ENCODE peak calls at places on chromosome 16, in seven cellular contexts. One of them, this sample, is unnamed.

GRCh38 chr16:12157510-12158093 is 181.1 kb downstream of the SNX29 start:
- DNase-seq in neuronal stem cell: no peak
- DNase-seq in OCI-LY7: no peak
- DNase-seq in mammary epithelial cell: no peak
- DNase-seq in fibroblast of the aortic adventitia: peak
- DNase-seq in left lung: no peak
- DNase-seq in uterus: no peak
- DNase-seq in this sample: no peak

GRCh38 chr16:88636488-88637265 is 1.7 kb upstream of the IL17C start:
- DNase-seq in neuronal stem cell: no peak
- DNase-seq in OCI-LY7: no peak
- DNase-seq in mammary epithelial cell: no peak
- DNase-seq in fibroblast of the aortic adventitia: no peak
- DNase-seq in left lung: no peak
- DNase-seq in uterus: no peak
- DNase-seq in this sample: no peak

GRCh38 chr16:59111280-59111679 is 377.2 kb upstream of the GOT2 start:
- DNase-seq in neuronal stem cell: no peak
- DNase-seq in OCI-LY7: no peak
- DNase-seq in mammary epithelial cell: no peak
- DNase-seq in fibroblast of the aortic adventitia: no peak
- DNase-seq in left lung: no peak
- DNase-seq in uterus: no peak
- DNase-seq in this sample: no peak

GRCh38 chr16:81448154-81449131 is 3.8 kb downstream of the CMIP start:
- DNase-seq in neuronal stem cell: no peak
- DNase-seq in OCI-LY7: no peak
- DNase-seq in mammary epithelial cell: peak
- DNase-seq in fibroblast of the aortic adventitia: no peak
- DNase-seq in left lung: no peak
- DNase-seq in uterus: no peak
- DNase-seq in this sample: peak

GRCh38 chr16:50887500-50887899 is 145.6 kb downstream of the CYLD start:
- DNase-seq in neuronal stem cell: no peak
- DNase-seq in OCI-LY7: no peak
- DNase-seq in mammary epithelial cell: no peak
- DNase-seq in fibroblast of the aortic adventitia: no peak
- DNase-seq in left lung: no peak
- DNase-seq in uterus: no peak
- DNase-seq in this sample: no peak

GRCh38 chr16:57781349-57781740 is 20.9 kb downstream of the KIFC3 start:
- DNase-seq in neuronal stem cell: no peak
- DNase-seq in OCI-LY7: no peak
- DNase-seq in mammary epithelial cell: no peak
- DNase-seq in fibroblast of the aortic adventitia: no peak
- DNase-seq in left lung: peak
- DNase-seq in uterus: no peak
- DNase-seq in this sample: no peak

GRCh38 chr16:27633721-27634120 is 83.8 kb downstream of the KATNIP start:
- DNase-seq in neuronal stem cell: no peak
- DNase-seq in OCI-LY7: no peak
- DNase-seq in mammary epithelial cell: no peak
- DNase-seq in fibroblast of the aortic adventitia: no peak
- DNase-seq in left lung: no peak
- DNase-seq in uterus: no peak
- DNase-seq in this sample: no peak

GRCh38 chr16:81821422-81822128 is 42.5 kb downstream of the PLCG2 start:
- DNase-seq in neuronal stem cell: no peak
- DNase-seq in OCI-LY7: peak
- DNase-seq in mammary epithelial cell: no peak
- DNase-seq in fibroblast of the aortic adventitia: no peak
- DNase-seq in left lung: no peak
- DNase-seq in uterus: no peak
- DNase-seq in this sample: no peak

GRCh38 chr16:89442990-89443726 is 47.2 kb downstream of the ANKRD11 start:
- DNase-seq in neuronal stem cell: no peak
- DNase-seq in OCI-LY7: no peak
- DNase-seq in mammary epithelial cell: peak
- DNase-seq in fibroblast of the aortic adventitia: peak
- DNase-seq in left lung: no peak
- DNase-seq in uterus: peak
- DNase-seq in this sample: peak

GRCh38 chr16:16183562-16183961 is 39.7 kb downstream of the ABCC6 start:
- DNase-seq in neuronal stem cell: no peak
- DNase-seq in OCI-LY7: peak
- DNase-seq in mammary epithelial cell: no peak
- DNase-seq in fibroblast of the aortic adventitia: no peak
- DNase-seq in left lung: no peak
- DNase-seq in uterus: no peak
- DNase-seq in this sample: no peak

DNA sequence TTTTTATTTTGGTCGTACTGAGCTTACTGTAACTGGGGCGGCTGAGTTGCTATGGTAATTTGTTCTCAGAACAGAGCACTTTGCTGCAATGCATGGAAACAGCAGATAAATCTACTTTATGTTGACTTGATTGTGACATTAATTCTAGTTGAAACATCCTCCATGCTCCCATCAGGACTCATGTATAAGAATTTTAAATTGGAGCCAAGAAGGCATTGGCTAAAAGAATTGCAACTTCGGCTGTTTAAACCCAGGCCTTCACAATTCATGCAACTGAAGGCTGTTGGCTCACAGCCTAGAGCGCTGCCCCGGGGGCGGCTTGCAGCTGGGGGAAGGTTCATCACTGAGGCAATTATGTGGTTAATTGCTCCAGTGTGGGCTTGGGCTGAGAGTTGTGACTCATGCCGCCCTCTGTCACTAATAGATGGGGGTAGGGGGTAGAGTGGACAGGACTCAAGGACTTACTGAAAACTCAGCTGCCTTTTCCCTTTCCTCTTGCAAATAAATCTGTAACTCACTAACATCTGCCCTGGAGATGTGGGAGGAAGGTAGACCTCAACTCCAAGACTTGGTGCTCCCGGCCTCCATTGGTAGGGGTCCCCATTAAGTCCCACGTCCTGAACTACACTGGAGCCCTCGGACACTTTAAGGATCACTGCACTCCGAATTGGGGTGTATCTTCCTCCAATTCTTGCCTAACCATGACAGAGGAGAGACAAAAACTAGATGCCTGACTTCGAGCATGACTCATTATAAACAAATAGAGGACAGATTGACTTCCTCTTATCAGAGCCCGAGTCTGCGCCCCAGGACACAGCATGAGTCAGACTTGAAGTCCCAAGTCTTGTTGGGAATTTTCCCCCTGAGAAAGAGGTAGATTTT is 37.5 kb downstream of the ERCC4 start:
- DNase-seq in neuronal stem cell: peak
- DNase-seq in OCI-LY7: no peak
- DNase-seq in mammary epithelial cell: peak
- DNase-seq in fibroblast of the aortic adventitia: peak
- DNase-seq in left lung: peak
- DNase-seq in uterus: peak
- DNase-seq in this sample: peak
- H3K4me3 ChIP-seq in neuronal stem cell: no peak
- H3K4me3 ChIP-seq in OCI-LY7: no peak
- H3K4me3 ChIP-seq in mammary epithelial cell: peak
- H3K4me3 ChIP-seq in fibroblast of the aortic adventitia: peak
- H3K4me3 ChIP-seq in left lung: peak
- H3K4me3 ChIP-seq in uterus: peak
- H3K4me3 ChIP-seq in this sample: no peak

GRCh38 chr16:66581246-66581952 is 2.1 kb downstream of the CMTM2 start:
- DNase-seq in neuronal stem cell: no peak
- DNase-seq in OCI-LY7: no peak
- DNase-seq in mammary epithelial cell: peak
- DNase-seq in fibroblast of the aortic adventitia: peak
- DNase-seq in left lung: no peak
- DNase-seq in uterus: no peak
- DNase-seq in this sample: peak

GRCh38 chr16:66576306-66576705 is 3.0 kb upstream of the CMTM2 start:
- DNase-seq in neuronal stem cell: no peak
- DNase-seq in OCI-LY7: no peak
- DNase-seq in mammary epithelial cell: no peak
- DNase-seq in fibroblast of the aortic adventitia: peak
- DNase-seq in left lung: no peak
- DNase-seq in uterus: no peak
- DNase-seq in this sample: no peak

GRCh38 chr16:66574081-66574480 is 5.2 kb upstream of the CMTM2 start:
- DNase-seq in neuronal stem cell: no peak
- DNase-seq in OCI-LY7: no peak
- DNase-seq in mammary epithelial cell: no peak
- DNase-seq in fibroblast of the aortic adventitia: no peak
- DNase-seq in left lung: no peak
- DNase-seq in uterus: no peak
- DNase-seq in this sample: no peak

GRCh38 chr16:66580605-66581209 is 1.4 kb downstream of the CMTM2 start:
- DNase-seq in neuronal stem cell: peak
- DNase-seq in OCI-LY7: no peak
- DNase-seq in mammary epithelial cell: peak
- DNase-seq in fibroblast of the aortic adventitia: peak
- DNase-seq in left lung: no peak
- DNase-seq in uterus: no peak
- DNase-seq in this sample: no peak

DNA sequence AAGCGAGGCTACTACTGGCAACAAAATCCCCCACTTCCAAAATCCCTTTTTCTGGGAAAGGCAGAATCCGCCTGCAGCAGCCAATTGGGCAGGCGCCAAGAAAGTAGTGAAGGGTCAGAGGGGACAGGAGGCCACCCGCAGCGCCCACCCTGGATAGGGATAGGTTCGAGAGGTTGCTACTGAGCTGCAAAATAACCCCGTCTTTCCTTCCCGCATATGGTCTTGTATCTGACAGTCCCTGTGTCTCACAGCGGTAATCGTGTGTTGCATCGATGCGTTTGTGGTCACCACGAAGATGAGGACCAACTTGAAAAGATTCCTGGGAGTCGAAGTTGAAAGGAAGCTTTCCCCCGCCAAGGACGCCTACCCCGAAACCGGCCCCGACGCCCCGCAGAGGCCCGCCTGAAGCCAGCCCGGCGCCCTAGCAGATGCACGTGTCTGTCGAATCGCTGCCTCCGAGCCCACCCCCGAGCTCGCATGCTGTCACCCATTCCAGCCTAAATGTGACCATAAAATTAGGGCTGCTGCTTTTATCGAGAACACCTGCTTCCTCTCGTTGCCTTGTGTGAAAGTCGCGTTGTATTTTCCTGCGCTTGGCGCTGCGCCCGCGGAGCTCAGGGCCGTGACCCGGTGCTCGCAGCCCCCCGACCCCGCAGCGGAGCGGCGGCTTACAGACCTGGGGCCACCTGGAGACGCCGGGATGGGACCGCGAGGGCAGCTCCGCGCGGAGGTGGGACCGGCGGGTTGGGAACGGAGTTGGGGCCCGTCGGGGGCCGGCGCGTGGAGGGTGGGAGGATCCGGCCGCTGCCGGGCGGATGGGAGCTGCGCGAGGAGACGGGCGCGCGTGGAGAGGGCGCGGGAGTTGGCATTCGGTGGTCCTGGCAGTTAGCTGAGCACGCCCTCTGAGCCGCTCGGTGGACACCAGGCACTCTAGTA is at the start of gene CMTM2:
- DNase-seq in neuronal stem cell: no peak
- DNase-seq in OCI-LY7: no peak
- DNase-seq in mammary epithelial cell: no peak
- DNase-seq in fibroblast of the aortic adventitia: no peak
- DNase-seq in left lung: peak
- DNase-seq in uterus: no peak
- DNase-seq in this sample: no peak
- H3K4me3 ChIP-seq in neuronal stem cell: peak
- H3K4me3 ChIP-seq in OCI-LY7: no peak
- H3K4me3 ChIP-seq in mammary epithelial cell: no peak
- H3K4me3 ChIP-seq in fibroblast of the aortic adventitia: no peak
- H3K4me3 ChIP-seq in left lung: peak
- H3K4me3 ChIP-seq in uterus: peak
- H3K4me3 ChIP-seq in this sample: peak

GRCh38 chr16:670485-671352 is 2.8 kb downstream of the RHOT2 start:
- DNase-seq in neuronal stem cell: no peak
- DNase-seq in OCI-LY7: no peak
- DNase-seq in mammary epithelial cell: no peak
- DNase-seq in fibroblast of the aortic adventitia: no peak
- DNase-seq in left lung: no peak
- DNase-seq in uterus: no peak
- DNase-seq in this sample: no peak
- H3K4me3 ChIP-seq in neuronal stem cell: no peak
- H3K4me3 ChIP-seq in OCI-LY7: no peak
- H3K4me3 ChIP-seq in mammary epithelial cell: no peak
- H3K4me3 ChIP-seq in fibroblast of the aortic adventitia: no peak
- H3K4me3 ChIP-seq in left lung: no peak
- H3K4me3 ChIP-seq in uterus: no peak
- H3K4me3 ChIP-seq in this sample: no peak

DNA sequence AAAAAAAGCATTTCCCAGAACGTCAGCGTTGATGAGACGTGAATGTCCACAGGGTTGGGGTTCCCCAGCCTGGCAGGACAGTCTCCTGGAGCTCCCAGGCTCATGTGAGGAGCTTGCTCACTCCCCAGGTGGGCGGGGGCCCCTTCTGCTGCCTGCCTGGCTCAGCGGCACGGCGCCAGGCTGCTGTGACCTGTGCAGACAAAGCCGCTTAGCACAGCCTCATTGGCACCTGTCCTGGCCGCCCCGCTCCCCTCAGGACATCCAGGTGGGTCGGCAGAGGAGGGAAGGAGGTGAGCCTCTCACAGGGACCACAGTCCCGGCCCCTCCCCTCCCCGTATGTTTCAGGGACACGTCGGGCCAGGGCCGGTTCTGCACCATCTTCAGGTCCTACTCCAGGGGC is 12.9 kb upstream of the WFIKKN1 start:
- DNase-seq in neuronal stem cell: no peak
- DNase-seq in OCI-LY7: no peak
- DNase-seq in mammary epithelial cell: no peak
- DNase-seq in fibroblast of the aortic adventitia: no peak
- DNase-seq in left lung: peak
- DNase-seq in uterus: no peak
- DNase-seq in this sample: no peak
- H3K4me3 ChIP-seq in neuronal stem cell: no peak
- H3K4me3 ChIP-seq in OCI-LY7: no peak
- H3K4me3 ChIP-seq in mammary epithelial cell: no peak
- H3K4me3 ChIP-seq in fibroblast of the aortic adventitia: no peak
- H3K4me3 ChIP-seq in left lung: peak
- H3K4me3 ChIP-seq in uterus: no peak
- H3K4me3 ChIP-seq in this sample: no peak

This sample was measured in small intestine.